ENCODE peak calls at places on chromosomes 2 and 18, in seven cellular contexts. F is fibroblast of the aortic adventitia, M is cardiac fibroblast, D is transverse colon, X is heart right ventricle, C is astrocyte of the spinal cord, R is mammary epithelial cell. V is an unnamed sample.

GRCh38 chr2:141767051-141767450 is 363.8 kb downstream of the LRP1B start:
- DNase-seq in X (no peak), D (no peak), F (no peak), R (peak), C (peak), M (peak), V (no peak)

GRCh38 chr2:174341995-174342571 is 7.3 kb downstream of the SP9 start:
- DNase-seq in D (no peak), M (no peak), C (no peak), X (no peak), F (no peak), R (no peak), V (no peak)

GRCh38 chr2:25701801-25702200 is 28.4 kb upstream of the DTNB start:
- DNase-seq in X (no peak), C (no peak), M (no peak), D (no peak), R (no peak), F (no peak), V (no peak)

GRCh38 chr2:163736433-163737168 is 793 bp upstream of the FIGN start:
- DNase-seq in C (peak), F (peak), R (peak), X (peak), M (peak), D (peak), V (peak)

GRCh38 chr2:237623428-237624403 is 3.7 kb upstream of the LRRFIP1 start:
- DNase-seq in D (no peak), M (no peak), R (no peak), C (no peak), X (no peak), F (peak), V (no peak)

GRCh38 chr18:33541316-33541715 is 36.7 kb upstream of the ASXL3 start:
- DNase-seq in C (no peak), F (no peak), D (no peak), M (no peak), R (no peak), X (no peak), V (no peak)

GRCh38 chr18:23352042-23352441 is 101.0 kb upstream of the RIOK3 start:
- DNase-seq in C (no peak), X (no peak), M (no peak), R (no peak), F (peak), D (no peak), V (no peak)

GRCh38 chr18:79789901-79790885 is 7.5 kb upstream of the KCNG2 start:
- DNase-seq in F (no peak), D (no peak), R (no peak), M (no peak), C (no peak), X (no peak), V (no peak)

GRCh38 chr2:2234398-2234797 is 96.7 kb downstream of the MYT1L start:
- DNase-seq in D (no peak), F (no peak), X (no peak), R (no peak), C (no peak), M (no peak), V (no peak)

GRCh38 chr2:239318790-239319189 is 82.0 kb downstream of the HDAC4 start:
- DNase-seq in X (no peak), C (peak), M (peak), F (no peak), R (no peak), D (no peak), V (peak)

GRCh38 chr2:121505005-121505404 is 25.7 kb upstream of the RNU4ATAC start:
- DNase-seq in C (peak), F (peak), X (no peak), D (no peak), R (peak), M (peak), V (no peak)

GRCh38 chr2:222707102-222707688 is 35.7 kb downstream of the MOGAT1 start:
- DNase-seq in M (no peak), F (no peak), R (no peak), D (no peak), X (no peak), C (no peak), V (no peak)

GRCh38 chr18:2958819-2959298 is 54.1 kb downstream of the LPIN2 start:
- DNase-seq in R (no peak), C (peak), F (peak), D (no peak), X (no peak), M (peak), V (no peak)

GRCh38 chr18:3103576-3103975 is 90.6 kb upstream of the LPIN2 start:
- DNase-seq in R (no peak), M (peak), X (no peak), F (peak), D (no peak), C (no peak), V (no peak)

GRCh38 chr2:28009732-28010131 is 119.2 kb downstream of the BABAM2 start:
- DNase-seq in X (no peak), R (no peak), M (peak), F (peak), D (no peak), C (peak), V (no peak)

GRCh38 chr2:175414872-175415487 is 233.5 kb upstream of the ATP5MC3 start:
- DNase-seq in C (peak), R (peak), M (peak), D (peak), X (peak), F (peak), V (peak)

GRCh38 chr2:119819846-119820245 is 60.1 kb downstream of the PTPN4 start:
- DNase-seq in M (no peak), D (no peak), C (no peak), F (no peak), X (no peak), R (no peak), V (no peak)

GRCh38 chr2:158719411-158719810 is 75.7 kb upstream of the DAPL1 start:
- DNase-seq in D (no peak), C (no peak), F (no peak), X (no peak), R (no peak), M (no peak), V (no peak)

GRCh38 chr2:221649045-221649444 is 76.9 kb upstream of the EPHA4 start:
- DNase-seq in F (peak), X (peak), C (peak), R (no peak), D (no peak), M (no peak), V (peak)

GRCh38 chr18:5678779-5679406 is 135.1 kb upstream of the EPB41L3 start:
- DNase-seq in R (no peak), C (no peak), D (no peak), F (no peak), M (no peak), X (no peak), V (no peak)

GRCh38 chr2:10078704-10079191 is 1.5 kb downstream of the CYS1 start:
- DNase-seq in D (no peak), M (peak), R (no peak), X (no peak), F (peak), C (no peak), V (no peak)
- H3K4me3 ChIP-seq in D (peak), M (peak), R (peak), X (peak), F (peak), C (peak), V (no peak)

GRCh38 chr2:42041377-42042127 is 6.3 kb upstream of the PKDCC start:
- DNase-seq in X (no peak), M (no peak), R (no peak), C (no peak), F (no peak), D (no peak), V (no peak)
- TF ChIP-seq CTCF in X (no peak), M (no peak), R (no peak), C (no peak), F (no peak), D (no peak), V (no peak)

GRCh38 chr18:31575515-31576246 is 16.0 kb upstream of the TTR start:
- DNase-seq in C (no peak), X (no peak), R (no peak), M (no peak), D (no peak), F (no peak), V (no peak)
- H3K4me3 ChIP-seq in C (no peak), X (no peak), R (no peak), M (no peak), D (no peak), F (no peak), V (no peak)

GRCh38 chr2:16461672-16462071 is 204.0 kb downstream of the CYRIA start:
- DNase-seq in C (no peak), X (no peak), R (no peak), M (no peak), F (no peak), D (no peak), V (no peak)
- TF ChIP-seq CTCF in C (no peak), X (peak), R (no peak), M (no peak), F (no peak), D (no peak), V (no peak)

GRCh38 chr2:99545622-99546021 is 55.8 kb upstream of the REV1 start:
- DNase-seq in C (no peak), X (no peak), D (no peak), M (no peak), R (no peak), F (no peak), V (no peak)

GRCh38 chr2:99537910-99538485 is 48.2 kb upstream of the REV1 start:
- DNase-seq in R (peak), M (no peak), C (no peak), X (no peak), F (no peak), D (no peak), V (no peak)

GRCh38 chr2:99545066-99545465 is 55.2 kb upstream of the REV1 start:
- DNase-seq in C (peak), D (no peak), M (no peak), R (no peak), F (peak), X (no peak), V (no peak)

GRCh38 chr2:99544608-99545007 is 54.8 kb upstream of the REV1 start:
- DNase-seq in M (no peak), D (no peak), F (no peak), R (no peak), X (no peak), C (no peak), V (no peak)

DNA sequence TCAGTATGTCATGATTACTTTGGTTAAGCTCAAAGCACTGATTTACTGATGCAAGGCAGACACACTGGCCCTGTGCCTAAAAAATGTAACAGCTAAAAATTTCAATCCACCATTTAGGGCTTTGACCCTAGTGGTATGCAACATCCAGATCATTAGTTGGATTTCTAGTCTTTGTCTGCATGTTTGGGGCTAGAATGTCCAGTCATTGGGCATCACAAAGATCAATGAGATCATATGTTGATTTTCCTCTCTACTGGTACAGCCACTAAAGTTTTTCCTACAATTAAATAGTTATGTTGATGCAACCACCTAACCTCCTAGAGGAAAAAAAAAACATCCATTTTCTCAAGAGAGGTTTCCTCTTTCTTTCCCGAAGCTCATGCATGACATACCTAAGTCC is 53.4 kb upstream of the REV1 start:
- DNase-seq in C (peak), F (no peak), R (no peak), M (no peak), X (no peak), D (no peak), V (no peak)
- H3K4me3 ChIP-seq in C (no peak), F (no peak), R (no peak), M (no peak), X (no peak), D (no peak), V (no peak)

DNA sequence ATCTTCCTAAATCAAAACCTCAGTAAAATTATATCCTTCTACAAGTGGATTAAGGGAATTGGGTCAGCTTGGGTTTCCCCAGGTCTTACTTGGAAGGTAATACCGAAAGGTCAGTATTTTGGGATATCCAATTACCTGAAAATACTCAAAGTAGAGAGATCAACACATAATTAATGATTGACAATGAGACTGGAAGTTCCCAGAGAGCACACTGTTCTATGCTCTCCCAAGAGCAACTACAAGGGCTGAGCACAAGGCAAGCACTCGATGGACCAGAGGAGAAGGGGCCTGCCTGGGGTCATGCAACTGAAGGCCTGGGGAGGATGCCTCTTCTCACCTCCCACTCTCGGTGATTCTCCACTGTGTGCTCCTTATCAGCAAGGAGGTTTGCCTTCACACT is 159.2 kb upstream of the ACAA2 start:
- DNase-seq in X (no peak), R (no peak), D (no peak), M (no peak), F (no peak), C (no peak), V (no peak)
- TF ChIP-seq CTCF in X (no peak), R (no peak), D (no peak), M (no peak), F (no peak), C (no peak), V (no peak)

DNA sequence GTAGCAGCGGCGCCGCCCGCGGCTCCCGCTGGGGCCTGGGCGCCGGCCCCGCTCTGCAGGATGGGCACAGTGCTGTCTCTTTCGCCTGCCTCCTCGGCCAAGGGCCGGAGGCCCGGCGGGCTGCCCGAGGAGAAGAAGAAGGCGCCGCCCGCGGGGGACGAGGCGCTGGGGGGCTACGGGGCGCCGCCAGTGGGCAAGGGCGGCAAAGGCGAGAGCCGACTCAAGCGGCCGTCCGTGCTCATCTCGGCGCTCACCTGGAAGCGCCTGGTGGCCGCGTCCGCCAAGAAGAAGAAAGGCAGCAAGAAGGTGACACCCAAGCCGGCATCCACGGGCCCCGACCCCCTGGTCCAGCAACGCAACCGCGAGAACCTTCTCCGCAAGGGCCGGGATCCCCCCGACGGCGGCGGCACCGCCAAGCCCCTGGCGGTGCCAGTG is 312 bp downstream of the CDK5R2 start:
- DNase-seq in D (no peak), X (no peak), M (no peak), R (no peak), F (no peak), C (no peak), V (no peak)
- H3K4me3 ChIP-seq in D (peak), X (peak), M (peak), R (peak), F (peak), C (no peak), V (peak)

GRCh38 chr18:37395138-37395537 is 170.5 kb downstream of the CELF4 start:
- DNase-seq in F (no peak), R (no peak), D (no peak), X (no peak), C (no peak), M (no peak), V (no peak)

GRCh38 chr18:37393221-37393828 is 172.3 kb downstream of the CELF4 start:
- DNase-seq in D (no peak), C (no peak), M (no peak), R (no peak), F (no peak), X (no peak), V (no peak)

GRCh38 chr18:37392648-37393047 is 172.9 kb downstream of the CELF4 start:
- DNase-seq in F (no peak), X (no peak), C (no peak), D (no peak), M (no peak), R (no peak), V (no peak)

GRCh38 chr18:37394610-37394965 is 171.0 kb downstream of the CELF4 start:
- DNase-seq in M (no peak), F (no peak), C (no peak), D (no peak), R (no peak), X (no peak), V (no peak)

DNA sequence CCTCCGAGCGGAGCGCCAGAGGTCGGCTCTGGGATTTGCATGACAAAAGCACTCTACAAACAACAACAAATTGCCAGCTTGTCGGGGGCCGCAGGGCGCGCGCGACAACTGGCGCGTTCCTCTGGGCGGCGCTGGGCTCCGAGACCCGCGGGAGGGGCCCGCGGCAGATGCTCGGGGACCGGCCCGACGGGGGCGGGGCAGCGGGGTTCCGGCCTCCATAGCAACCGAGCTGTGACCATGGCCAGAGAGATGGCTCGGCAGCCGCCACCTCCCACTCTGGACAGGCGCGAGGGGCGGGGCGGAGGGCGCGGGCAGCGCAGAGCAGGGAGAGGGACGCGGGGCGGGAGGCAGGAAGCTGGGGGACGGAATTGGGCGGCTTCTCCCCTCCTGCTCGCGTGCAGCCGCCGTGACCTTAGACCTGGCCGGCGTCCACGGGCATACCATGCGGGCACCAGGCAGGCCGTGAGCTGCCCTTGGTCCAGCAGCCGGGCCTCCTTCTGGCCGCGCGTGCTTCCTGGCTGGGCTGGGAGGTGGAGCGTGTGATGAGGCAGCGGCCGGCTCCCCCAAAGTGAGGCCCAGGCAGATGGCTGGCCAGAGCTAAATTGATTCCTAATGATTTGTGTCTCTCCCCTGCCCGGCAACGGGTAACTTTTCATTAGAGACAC is 171.5 kb downstream of the CELF4 start:
- DNase-seq in X (peak), C (peak), M (peak), F (peak), D (peak), R (no peak), V (peak)
- TF ChIP-seq CTCF in X (peak), C (no peak), M (no peak), F (no peak), D (no peak), R (no peak), V (no peak)

V was measured in adrenal gland.